ENCODE peak calls at places on chromosomes 1 and 21, in ten cellular contexts. One of them, this sample, is unnamed.

GRCh38 chr1:68015960-68016359 is 34.5 kb downstream of the DIRAS3 start:
- DNase-seq in KBM-7: no peak
- DNase-seq in WERI-Rb-1: no peak
- DNase-seq in stimulated activated CD4-positive, alpha-beta T cell treated with anti-CD3 and anti-CD28 coated beads, Interleukin-12 subunit alpha, Interleukin-12 subunit beta, amount 100 ng/mL, for 24 hours: no peak
- DNase-seq in naive thymus-derived CD8-positive, alpha-beta T cell: no peak
- DNase-seq in Caki2: no peak
- DNase-seq in activated naive CD8-positive, alpha-beta T cell treated with anti-CD3 and anti-CD28 coated beads, Interleukin-2, amount 50 U/mL, for 24 hours: no peak
- DNase-seq in foreskin melanocyte: no peak
- DNase-seq in neural progenitor cell: no peak
- DNase-seq in T-helper 2 cell: no peak
- DNase-seq in this sample: no peak

GRCh38 chr1:65792671-65793358 is at the start of gene PDE4B:
- DNase-seq in neural progenitor cell: peak
- DNase-seq in stimulated activated CD4-positive, alpha-beta T cell treated with anti-CD3 and anti-CD28 coated beads, Interleukin-12 subunit alpha, Interleukin-12 subunit beta, amount 100 ng/mL, for 24 hours: no peak
- DNase-seq in WERI-Rb-1: peak
- DNase-seq in activated naive CD8-positive, alpha-beta T cell treated with anti-CD3 and anti-CD28 coated beads, Interleukin-2, amount 50 U/mL, for 24 hours: no peak
- DNase-seq in T-helper 2 cell: no peak
- DNase-seq in KBM-7: peak
- DNase-seq in Caki2: no peak
- DNase-seq in naive thymus-derived CD8-positive, alpha-beta T cell: no peak
- DNase-seq in foreskin melanocyte: no peak
- DNase-seq in this sample: no peak

GRCh38 chr1:21931171-21932093 is 5.7 kb downstream of the HSPG2 start:
- DNase-seq in foreskin melanocyte: peak
- DNase-seq in T-helper 2 cell: no peak
- DNase-seq in Caki2: peak
- DNase-seq in KBM-7: no peak
- DNase-seq in WERI-Rb-1: no peak
- DNase-seq in neural progenitor cell: no peak
- DNase-seq in stimulated activated CD4-positive, alpha-beta T cell treated with anti-CD3 and anti-CD28 coated beads, Interleukin-12 subunit alpha, Interleukin-12 subunit beta, amount 100 ng/mL, for 24 hours: no peak
- DNase-seq in activated naive CD8-positive, alpha-beta T cell treated with anti-CD3 and anti-CD28 coated beads, Interleukin-2, amount 50 U/mL, for 24 hours: no peak
- DNase-seq in naive thymus-derived CD8-positive, alpha-beta T cell: no peak
- DNase-seq in this sample: no peak

GRCh38 chr1:7468248-7468647 is 302.8 kb upstream of the VAMP3 start:
- DNase-seq in stimulated activated CD4-positive, alpha-beta T cell treated with anti-CD3 and anti-CD28 coated beads, Interleukin-12 subunit alpha, Interleukin-12 subunit beta, amount 100 ng/mL, for 24 hours: no peak
- DNase-seq in T-helper 2 cell: no peak
- DNase-seq in foreskin melanocyte: no peak
- DNase-seq in WERI-Rb-1: no peak
- DNase-seq in naive thymus-derived CD8-positive, alpha-beta T cell: no peak
- DNase-seq in KBM-7: no peak
- DNase-seq in Caki2: no peak
- DNase-seq in activated naive CD8-positive, alpha-beta T cell treated with anti-CD3 and anti-CD28 coated beads, Interleukin-2, amount 50 U/mL, for 24 hours: no peak
- DNase-seq in neural progenitor cell: no peak
- DNase-seq in this sample: no peak

GRCh38 chr1:1344672-1345361 is 4.4 kb downstream of the DVL1 start:
- DNase-seq in activated naive CD8-positive, alpha-beta T cell treated with anti-CD3 and anti-CD28 coated beads, Interleukin-2, amount 50 U/mL, for 24 hours: peak
- DNase-seq in stimulated activated CD4-positive, alpha-beta T cell treated with anti-CD3 and anti-CD28 coated beads, Interleukin-12 subunit alpha, Interleukin-12 subunit beta, amount 100 ng/mL, for 24 hours: peak
- DNase-seq in KBM-7: no peak
- DNase-seq in T-helper 2 cell: no peak
- DNase-seq in WERI-Rb-1: peak
- DNase-seq in neural progenitor cell: no peak
- DNase-seq in naive thymus-derived CD8-positive, alpha-beta T cell: no peak
- DNase-seq in Caki2: peak
- DNase-seq in foreskin melanocyte: no peak
- DNase-seq in this sample: peak

GRCh38 chr1:44806025-44806703 is 987 bp downstream of the DYNLT4 start:
- DNase-seq in foreskin melanocyte: no peak
- DNase-seq in WERI-Rb-1: no peak
- DNase-seq in neural progenitor cell: no peak
- DNase-seq in T-helper 2 cell: peak
- DNase-seq in KBM-7: no peak
- DNase-seq in naive thymus-derived CD8-positive, alpha-beta T cell: peak
- DNase-seq in stimulated activated CD4-positive, alpha-beta T cell treated with anti-CD3 and anti-CD28 coated beads, Interleukin-12 subunit alpha, Interleukin-12 subunit beta, amount 100 ng/mL, for 24 hours: no peak
- DNase-seq in activated naive CD8-positive, alpha-beta T cell treated with anti-CD3 and anti-CD28 coated beads, Interleukin-2, amount 50 U/mL, for 24 hours: no peak
- DNase-seq in Caki2: no peak
- DNase-seq in this sample: no peak

GRCh38 chr1:172650474-172651193 is 8.3 kb upstream of the FASLG start:
- DNase-seq in naive thymus-derived CD8-positive, alpha-beta T cell: no peak
- DNase-seq in Caki2: no peak
- DNase-seq in T-helper 2 cell: no peak
- DNase-seq in foreskin melanocyte: no peak
- DNase-seq in WERI-Rb-1: no peak
- DNase-seq in neural progenitor cell: no peak
- DNase-seq in KBM-7: no peak
- DNase-seq in activated naive CD8-positive, alpha-beta T cell treated with anti-CD3 and anti-CD28 coated beads, Interleukin-2, amount 50 U/mL, for 24 hours: no peak
- DNase-seq in stimulated activated CD4-positive, alpha-beta T cell treated with anti-CD3 and anti-CD28 coated beads, Interleukin-12 subunit alpha, Interleukin-12 subunit beta, amount 100 ng/mL, for 24 hours: no peak
- DNase-seq in this sample: no peak

GRCh38 chr1:234933475-234933874 is 195.2 kb downstream of the TOMM20 start:
- DNase-seq in neural progenitor cell: no peak
- DNase-seq in foreskin melanocyte: no peak
- DNase-seq in KBM-7: no peak
- DNase-seq in stimulated activated CD4-positive, alpha-beta T cell treated with anti-CD3 and anti-CD28 coated beads, Interleukin-12 subunit alpha, Interleukin-12 subunit beta, amount 100 ng/mL, for 24 hours: no peak
- DNase-seq in WERI-Rb-1: no peak
- DNase-seq in Caki2: peak
- DNase-seq in T-helper 2 cell: no peak
- DNase-seq in activated naive CD8-positive, alpha-beta T cell treated with anti-CD3 and anti-CD28 coated beads, Interleukin-2, amount 50 U/mL, for 24 hours: peak
- DNase-seq in naive thymus-derived CD8-positive, alpha-beta T cell: no peak
- DNase-seq in this sample: no peak

GRCh38 chr1:151106891-151107290 is 36.3 kb downstream of the GABPB2 start:
- DNase-seq in T-helper 2 cell: no peak
- DNase-seq in Caki2: no peak
- DNase-seq in KBM-7: no peak
- DNase-seq in naive thymus-derived CD8-positive, alpha-beta T cell: no peak
- DNase-seq in foreskin melanocyte: no peak
- DNase-seq in activated naive CD8-positive, alpha-beta T cell treated with anti-CD3 and anti-CD28 coated beads, Interleukin-2, amount 50 U/mL, for 24 hours: no peak
- DNase-seq in WERI-Rb-1: no peak
- DNase-seq in stimulated activated CD4-positive, alpha-beta T cell treated with anti-CD3 and anti-CD28 coated beads, Interleukin-12 subunit alpha, Interleukin-12 subunit beta, amount 100 ng/mL, for 24 hours: no peak
- DNase-seq in neural progenitor cell: no peak
- DNase-seq in this sample: no peak

GRCh38 chr1:107459204-107459904 is 318.5 kb downstream of the NTNG1 start:
- DNase-seq in T-helper 2 cell: no peak
- DNase-seq in neural progenitor cell: no peak
- DNase-seq in stimulated activated CD4-positive, alpha-beta T cell treated with anti-CD3 and anti-CD28 coated beads, Interleukin-12 subunit alpha, Interleukin-12 subunit beta, amount 100 ng/mL, for 24 hours: no peak
- DNase-seq in activated naive CD8-positive, alpha-beta T cell treated with anti-CD3 and anti-CD28 coated beads, Interleukin-2, amount 50 U/mL, for 24 hours: no peak
- DNase-seq in naive thymus-derived CD8-positive, alpha-beta T cell: no peak
- DNase-seq in KBM-7: no peak
- DNase-seq in Caki2: no peak
- DNase-seq in WERI-Rb-1: no peak
- DNase-seq in foreskin melanocyte: no peak
- DNase-seq in this sample: no peak

GRCh38 chr1:64845831-64846425 is 101.1 kb downstream of the RAVER2 start:
- DNase-seq in WERI-Rb-1: no peak
- DNase-seq in T-helper 2 cell: no peak
- DNase-seq in KBM-7: no peak
- DNase-seq in neural progenitor cell: no peak
- DNase-seq in naive thymus-derived CD8-positive, alpha-beta T cell: no peak
- DNase-seq in Caki2: no peak
- DNase-seq in foreskin melanocyte: no peak
- DNase-seq in activated naive CD8-positive, alpha-beta T cell treated with anti-CD3 and anti-CD28 coated beads, Interleukin-2, amount 50 U/mL, for 24 hours: no peak
- DNase-seq in stimulated activated CD4-positive, alpha-beta T cell treated with anti-CD3 and anti-CD28 coated beads, Interleukin-12 subunit alpha, Interleukin-12 subunit beta, amount 100 ng/mL, for 24 hours: no peak
- DNase-seq in this sample: no peak

GRCh38 chr1:10117865-10118264 is 85.1 kb downstream of the UBE4B start:
- DNase-seq in Caki2: no peak
- DNase-seq in naive thymus-derived CD8-positive, alpha-beta T cell: no peak
- DNase-seq in stimulated activated CD4-positive, alpha-beta T cell treated with anti-CD3 and anti-CD28 coated beads, Interleukin-12 subunit alpha, Interleukin-12 subunit beta, amount 100 ng/mL, for 24 hours: no peak
- DNase-seq in foreskin melanocyte: no peak
- DNase-seq in activated naive CD8-positive, alpha-beta T cell treated with anti-CD3 and anti-CD28 coated beads, Interleukin-2, amount 50 U/mL, for 24 hours: no peak
- DNase-seq in T-helper 2 cell: no peak
- DNase-seq in KBM-7: no peak
- DNase-seq in WERI-Rb-1: no peak
- DNase-seq in neural progenitor cell: no peak
- DNase-seq in this sample: no peak

GRCh38 chr21:39441502-39442475 is 3.8 kb downstream of the LCA5L start:
- DNase-seq in KBM-7: peak
- DNase-seq in foreskin melanocyte: peak
- DNase-seq in WERI-Rb-1: peak
- DNase-seq in Caki2: no peak
- DNase-seq in neural progenitor cell: peak
- DNase-seq in activated naive CD8-positive, alpha-beta T cell treated with anti-CD3 and anti-CD28 coated beads, Interleukin-2, amount 50 U/mL, for 24 hours: peak
- DNase-seq in naive thymus-derived CD8-positive, alpha-beta T cell: no peak
- DNase-seq in T-helper 2 cell: no peak
- DNase-seq in stimulated activated CD4-positive, alpha-beta T cell treated with anti-CD3 and anti-CD28 coated beads, Interleukin-12 subunit alpha, Interleukin-12 subunit beta, amount 100 ng/mL, for 24 hours: no peak
- DNase-seq in this sample: peak

GRCh38 chr1:225603538-225604354 is 49.2 kb downstream of the ENAH start:
- DNase-seq in T-helper 2 cell: no peak
- DNase-seq in KBM-7: no peak
- DNase-seq in stimulated activated CD4-positive, alpha-beta T cell treated with anti-CD3 and anti-CD28 coated beads, Interleukin-12 subunit alpha, Interleukin-12 subunit beta, amount 100 ng/mL, for 24 hours: no peak
- DNase-seq in foreskin melanocyte: peak
- DNase-seq in activated naive CD8-positive, alpha-beta T cell treated with anti-CD3 and anti-CD28 coated beads, Interleukin-2, amount 50 U/mL, for 24 hours: no peak
- DNase-seq in neural progenitor cell: no peak
- DNase-seq in Caki2: peak
- DNase-seq in naive thymus-derived CD8-positive, alpha-beta T cell: no peak
- DNase-seq in WERI-Rb-1: no peak
- DNase-seq in this sample: no peak

GRCh38 chr1:164785841-164786534 is 227.0 kb downstream of the PBX1 start:
- DNase-seq in Caki2: no peak
- DNase-seq in stimulated activated CD4-positive, alpha-beta T cell treated with anti-CD3 and anti-CD28 coated beads, Interleukin-12 subunit alpha, Interleukin-12 subunit beta, amount 100 ng/mL, for 24 hours: no peak
- DNase-seq in KBM-7: no peak
- DNase-seq in WERI-Rb-1: peak
- DNase-seq in T-helper 2 cell: no peak
- DNase-seq in neural progenitor cell: no peak
- DNase-seq in activated naive CD8-positive, alpha-beta T cell treated with anti-CD3 and anti-CD28 coated beads, Interleukin-2, amount 50 U/mL, for 24 hours: no peak
- DNase-seq in naive thymus-derived CD8-positive, alpha-beta T cell: no peak
- DNase-seq in foreskin melanocyte: no peak
- DNase-seq in this sample: no peak

GRCh38 chr1:29758764-29759499 is 522.6 kb downstream of the PTPRU start:
- DNase-seq in neural progenitor cell: no peak
- DNase-seq in T-helper 2 cell: no peak
- DNase-seq in activated naive CD8-positive, alpha-beta T cell treated with anti-CD3 and anti-CD28 coated beads, Interleukin-2, amount 50 U/mL, for 24 hours: no peak
- DNase-seq in foreskin melanocyte: no peak
- DNase-seq in naive thymus-derived CD8-positive, alpha-beta T cell: no peak
- DNase-seq in WERI-Rb-1: peak
- DNase-seq in KBM-7: no peak
- DNase-seq in Caki2: peak
- DNase-seq in stimulated activated CD4-positive, alpha-beta T cell treated with anti-CD3 and anti-CD28 coated beads, Interleukin-12 subunit alpha, Interleukin-12 subunit beta, amount 100 ng/mL, for 24 hours: no peak
- DNase-seq in this sample: no peak

GRCh38 chr1:93972341-93972740 is 63.1 kb upstream of the GCLM start:
- DNase-seq in neural progenitor cell: no peak
- DNase-seq in Caki2: no peak
- DNase-seq in foreskin melanocyte: no peak
- DNase-seq in WERI-Rb-1: no peak
- DNase-seq in KBM-7: no peak
- DNase-seq in T-helper 2 cell: no peak
- DNase-seq in naive thymus-derived CD8-positive, alpha-beta T cell: no peak
- DNase-seq in activated naive CD8-positive, alpha-beta T cell treated with anti-CD3 and anti-CD28 coated beads, Interleukin-2, amount 50 U/mL, for 24 hours: no peak
- DNase-seq in stimulated activated CD4-positive, alpha-beta T cell treated with anti-CD3 and anti-CD28 coated beads, Interleukin-12 subunit alpha, Interleukin-12 subunit beta, amount 100 ng/mL, for 24 hours: no peak
- DNase-seq in this sample: no peak

GRCh38 chr21:31920275-31920674 is 47.5 kb downstream of the HUNK start:
- DNase-seq in Caki2: no peak
- DNase-seq in naive thymus-derived CD8-positive, alpha-beta T cell: no peak
- DNase-seq in stimulated activated CD4-positive, alpha-beta T cell treated with anti-CD3 and anti-CD28 coated beads, Interleukin-12 subunit alpha, Interleukin-12 subunit beta, amount 100 ng/mL, for 24 hours: no peak
- DNase-seq in T-helper 2 cell: no peak
- DNase-seq in neural progenitor cell: no peak
- DNase-seq in foreskin melanocyte: peak
- DNase-seq in activated naive CD8-positive, alpha-beta T cell treated with anti-CD3 and anti-CD28 coated beads, Interleukin-2, amount 50 U/mL, for 24 hours: no peak
- DNase-seq in KBM-7: no peak
- DNase-seq in WERI-Rb-1: no peak
- DNase-seq in this sample: no peak

GRCh38 chr1:202170726-202171125 is 10.3 kb upstream of the PTPN7 start:
- DNase-seq in Caki2: no peak
- DNase-seq in stimulated activated CD4-positive, alpha-beta T cell treated with anti-CD3 and anti-CD28 coated beads, Interleukin-12 subunit alpha, Interleukin-12 subunit beta, amount 100 ng/mL, for 24 hours: no peak
- DNase-seq in neural progenitor cell: no peak
- DNase-seq in activated naive CD8-positive, alpha-beta T cell treated with anti-CD3 and anti-CD28 coated beads, Interleukin-2, amount 50 U/mL, for 24 hours: no peak
- DNase-seq in foreskin melanocyte: no peak
- DNase-seq in WERI-Rb-1: no peak
- DNase-seq in KBM-7: no peak
- DNase-seq in T-helper 2 cell: no peak
- DNase-seq in naive thymus-derived CD8-positive, alpha-beta T cell: no peak
- DNase-seq in this sample: no peak

GRCh38 chr1:179808503-179808902 is 65.4 kb downstream of the FAM163A start:
- DNase-seq in WERI-Rb-1: no peak
- DNase-seq in naive thymus-derived CD8-positive, alpha-beta T cell: no peak
- DNase-seq in KBM-7: no peak
- DNase-seq in Caki2: no peak
- DNase-seq in T-helper 2 cell: no peak
- DNase-seq in neural progenitor cell: no peak
- DNase-seq in activated naive CD8-positive, alpha-beta T cell treated with anti-CD3 and anti-CD28 coated beads, Interleukin-2, amount 50 U/mL, for 24 hours: no peak
- DNase-seq in stimulated activated CD4-positive, alpha-beta T cell treated with anti-CD3 and anti-CD28 coated beads, Interleukin-12 subunit alpha, Interleukin-12 subunit beta, amount 100 ng/mL, for 24 hours: no peak
- DNase-seq in foreskin melanocyte: peak
- DNase-seq in this sample: no peak

GRCh38 chr1:203187306-203188264 is 1.1 kb upstream of the CHI3L1 start:
- DNase-seq in neural progenitor cell: no peak
- DNase-seq in activated naive CD8-positive, alpha-beta T cell treated with anti-CD3 and anti-CD28 coated beads, Interleukin-2, amount 50 U/mL, for 24 hours: no peak
- DNase-seq in Caki2: no peak
- DNase-seq in naive thymus-derived CD8-positive, alpha-beta T cell: no peak
- DNase-seq in KBM-7: no peak
- DNase-seq in foreskin melanocyte: no peak
- DNase-seq in stimulated activated CD4-positive, alpha-beta T cell treated with anti-CD3 and anti-CD28 coated beads, Interleukin-12 subunit alpha, Interleukin-12 subunit beta, amount 100 ng/mL, for 24 hours: no peak
- DNase-seq in WERI-Rb-1: peak
- DNase-seq in T-helper 2 cell: no peak
- DNase-seq in this sample: no peak

GRCh38 chr1:15937706-15938168 is 38.2 kb downstream of the ZBTB17 start:
- DNase-seq in T-helper 2 cell: no peak
- DNase-seq in naive thymus-derived CD8-positive, alpha-beta T cell: no peak
- DNase-seq in WERI-Rb-1: no peak
- DNase-seq in activated naive CD8-positive, alpha-beta T cell treated with anti-CD3 and anti-CD28 coated beads, Interleukin-2, amount 50 U/mL, for 24 hours: no peak
- DNase-seq in stimulated activated CD4-positive, alpha-beta T cell treated with anti-CD3 and anti-CD28 coated beads, Interleukin-12 subunit alpha, Interleukin-12 subunit beta, amount 100 ng/mL, for 24 hours: no peak
- DNase-seq in Caki2: no peak
- DNase-seq in foreskin melanocyte: no peak
- DNase-seq in KBM-7: no peak
- DNase-seq in neural progenitor cell: no peak
- DNase-seq in this sample: no peak

GRCh38 chr1:66446261-66447001 is 87.5 kb upstream of the SGIP1 start:
- DNase-seq in activated naive CD8-positive, alpha-beta T cell treated with anti-CD3 and anti-CD28 coated beads, Interleukin-2, amount 50 U/mL, for 24 hours: no peak
- DNase-seq in WERI-Rb-1: peak
- DNase-seq in T-helper 2 cell: peak
- DNase-seq in naive thymus-derived CD8-positive, alpha-beta T cell: peak
- DNase-seq in Caki2: peak
- DNase-seq in stimulated activated CD4-positive, alpha-beta T cell treated with anti-CD3 and anti-CD28 coated beads, Interleukin-12 subunit alpha, Interleukin-12 subunit beta, amount 100 ng/mL, for 24 hours: no peak
- DNase-seq in neural progenitor cell: peak
- DNase-seq in foreskin melanocyte: peak
- DNase-seq in KBM-7: peak
- DNase-seq in this sample: no peak

GRCh38 chr1:39488801-39489566 is 2.5 kb upstream of the BMP8A start:
- DNase-seq in T-helper 2 cell: no peak
- DNase-seq in neural progenitor cell: no peak
- DNase-seq in foreskin melanocyte: no peak
- DNase-seq in KBM-7: no peak
- DNase-seq in activated naive CD8-positive, alpha-beta T cell treated with anti-CD3 and anti-CD28 coated beads, Interleukin-2, amount 50 U/mL, for 24 hours: no peak
- DNase-seq in stimulated activated CD4-positive, alpha-beta T cell treated with anti-CD3 and anti-CD28 coated beads, Interleukin-12 subunit alpha, Interleukin-12 subunit beta, amount 100 ng/mL, for 24 hours: no peak
- DNase-seq in WERI-Rb-1: no peak
- DNase-seq in Caki2: no peak
- DNase-seq in naive thymus-derived CD8-positive, alpha-beta T cell: no peak
- DNase-seq in this sample: no peak

GRCh38 chr1:212566522-212567479 is 41.8 kb upstream of the ATF3 start:
- DNase-seq in stimulated activated CD4-positive, alpha-beta T cell treated with anti-CD3 and anti-CD28 coated beads, Interleukin-12 subunit alpha, Interleukin-12 subunit beta, amount 100 ng/mL, for 24 hours: peak
- DNase-seq in foreskin melanocyte: peak
- DNase-seq in activated naive CD8-positive, alpha-beta T cell treated with anti-CD3 and anti-CD28 coated beads, Interleukin-2, amount 50 U/mL, for 24 hours: peak
- DNase-seq in neural progenitor cell: no peak
- DNase-seq in KBM-7: peak
- DNase-seq in naive thymus-derived CD8-positive, alpha-beta T cell: peak
- DNase-seq in Caki2: peak
- DNase-seq in T-helper 2 cell: peak
- DNase-seq in WERI-Rb-1: no peak
- DNase-seq in this sample: peak

GRCh38 chr1:165896277-165896676 is 68.9 kb downstream of the UCK2 start:
- DNase-seq in Caki2: no peak
- DNase-seq in foreskin melanocyte: peak
- DNase-seq in stimulated activated CD4-positive, alpha-beta T cell treated with anti-CD3 and anti-CD28 coated beads, Interleukin-12 subunit alpha, Interleukin-12 subunit beta, amount 100 ng/mL, for 24 hours: no peak
- DNase-seq in naive thymus-derived CD8-positive, alpha-beta T cell: no peak
- DNase-seq in KBM-7: no peak
- DNase-seq in activated naive CD8-positive, alpha-beta T cell treated with anti-CD3 and anti-CD28 coated beads, Interleukin-2, amount 50 U/mL, for 24 hours: no peak
- DNase-seq in neural progenitor cell: no peak
- DNase-seq in T-helper 2 cell: no peak
- DNase-seq in WERI-Rb-1: peak
- DNase-seq in this sample: no peak

GRCh38 chr21:32713726-32714125 is 14.1 kb downstream of the SYNJ1 start:
- DNase-seq in activated naive CD8-positive, alpha-beta T cell treated with anti-CD3 and anti-CD28 coated beads, Interleukin-2, amount 50 U/mL, for 24 hours: no peak
- DNase-seq in neural progenitor cell: no peak
- DNase-seq in naive thymus-derived CD8-positive, alpha-beta T cell: no peak
- DNase-seq in Caki2: no peak
- DNase-seq in T-helper 2 cell: no peak
- DNase-seq in stimulated activated CD4-positive, alpha-beta T cell treated with anti-CD3 and anti-CD28 coated beads, Interleukin-12 subunit alpha, Interleukin-12 subunit beta, amount 100 ng/mL, for 24 hours: no peak
- DNase-seq in foreskin melanocyte: no peak
- DNase-seq in KBM-7: no peak
- DNase-seq in WERI-Rb-1: no peak
- DNase-seq in this sample: no peak

GRCh38 chr1:21933397-21934248 is 3.5 kb downstream of the HSPG2 start:
- DNase-seq in neural progenitor cell: no peak
- DNase-seq in stimulated activated CD4-positive, alpha-beta T cell treated with anti-CD3 and anti-CD28 coated beads, Interleukin-12 subunit alpha, Interleukin-12 subunit beta, amount 100 ng/mL, for 24 hours: no peak
- DNase-seq in naive thymus-derived CD8-positive, alpha-beta T cell: no peak
- DNase-seq in activated naive CD8-positive, alpha-beta T cell treated with anti-CD3 and anti-CD28 coated beads, Interleukin-2, amount 50 U/mL, for 24 hours: no peak
- DNase-seq in KBM-7: peak
- DNase-seq in Caki2: no peak
- DNase-seq in foreskin melanocyte: no peak
- DNase-seq in T-helper 2 cell: no peak
- DNase-seq in WERI-Rb-1: peak
- DNase-seq in this sample: no peak

This sample was measured in activated naive CD4-positive, alpha-beta T cell treated with Interleukin-2 at 50 U/mL for 16 hours.